ENCODE peak calls at places on chromosome 2, in six cellular contexts. P is OCI-LY7, N is right atrium auricular region, B is coronary artery, F is left ventricle myocardium inferior, G is endodermal cell. O is an unnamed sample.

GRCh38 chr2:86787701-86788100 is 3.0 kb downstream of the CD8A start:
- DNase-seq in P (no peak), N (no peak), B (no peak), F (no peak), G (no peak), O (peak; percentile 52)

GRCh38 chr2:96103906-96104861 is 12.2 kb downstream of the ADRA2B start:
- DNase-seq in P (no peak), N (no peak), B (peak; percentile 69), F (peak; percentile 48), G (peak; percentile 42), O (peak; percentile 12)

GRCh38 chr2:54704688-54705605 is 18.5 kb upstream of the EML6 start:
- DNase-seq in P (peak; percentile 81), N (no peak), B (no peak), F (no peak), G (no peak), O (no peak)

GRCh38 chr2:111657351-111657975 is 226.5 kb downstream of the ANAPC1 start:
- DNase-seq in P (no peak), N (no peak), B (peak; percentile 53), F (no peak), G (peak; percentile 29), O (no peak)

GRCh38 chr2:157460384-157460837 is 16.5 kb upstream of the CYTIP start:
- DNase-seq in P (no peak), N (no peak), B (no peak), F (no peak), G (no peak), O (no peak)

GRCh38 chr2:65640793-65641103 is 208.3 kb upstream of the SPRED2 start:
- DNase-seq in P (no peak), N (no peak), B (no peak), F (no peak), G (no peak), O (no peak)

GRCh38 chr2:201978988-201979387 is 54.7 kb upstream of the FZD7 start:
- DNase-seq in P (no peak), N (no peak), B (no peak), F (no peak), G (no peak), O (no peak)

GRCh38 chr2:232908695-232909094 is 38.6 kb downstream of the SNORC start:
- DNase-seq in P (no peak), N (no peak), B (no peak), F (no peak), G (no peak), O (no peak)

GRCh38 chr2:226618875-226619605 is 180.6 kb downstream of the IRS1 start:
- DNase-seq in P (no peak), N (no peak), B (no peak), F (no peak), G (no peak), O (no peak)

GRCh38 chr2:168661404-168661869 is 141.0 kb upstream of the NOSTRIN start:
- DNase-seq in P (no peak), N (no peak), B (no peak), F (no peak), G (peak; percentile 91), O (peak; percentile 37)

GRCh38 chr2:182784777-182785176 is 68.7 kb downstream of the DNAJC10 start:
- DNase-seq in P (peak; percentile 57), N (no peak), B (no peak), F (no peak), G (no peak), O (no peak)

GRCh38 chr2:11071207-11071606 is 84.1 kb upstream of the SLC66A3 start:
- DNase-seq in P (no peak), N (no peak), B (peak; percentile 45), F (no peak), G (peak; percentile 69), O (no peak)

GRCh38 chr2:200486529-200486928 is 23.3 kb downstream of the KCTD18 start:
- DNase-seq in P (no peak), N (no peak), B (no peak), F (no peak), G (no peak), O (no peak)

GRCh38 chr2:212197776-212198175 is 340.8 kb downstream of the ERBB4 start:
- DNase-seq in P (no peak), N (no peak), B (no peak), F (no peak), G (no peak), O (no peak)

GRCh38 chr2:48424356-48424755 is 105.6 kb upstream of the STON1 start:
- DNase-seq in P (no peak), N (no peak), B (no peak), F (no peak), G (no peak), O (no peak)

GRCh38 chr2:43212216-43212828 is 14.1 kb downstream of the ZFP36L2 start:
- DNase-seq in P (no peak), N (no peak), B (no peak), F (no peak), G (no peak), O (no peak)

GRCh38 chr2:64463784-64464183 is 9.8 kb downstream of the LGALSL start:
- DNase-seq in P (no peak), N (no peak), B (no peak), F (no peak), G (peak; percentile 24), O (no peak)

GRCh38 chr2:109339519-109339991 is 210.6 kb downstream of the SH3RF3 start:
- DNase-seq in P (no peak), N (peak; percentile 36), B (peak; percentile 47), F (no peak), G (no peak), O (no peak)

GRCh38 chr2:164773635-164774034 is 68.0 kb downstream of the COBLL1 start:
- DNase-seq in P (no peak), N (no peak), B (no peak), F (no peak), G (no peak), O (no peak)

GRCh38 chr2:100733344-100734187 is 86.4 kb upstream of the NPAS2 start:
- DNase-seq in P (no peak), N (peak; percentile 76), B (no peak), F (peak; percentile 34), G (peak; percentile 67), O (peak; percentile 38)

GRCh38 chr2:230905448-230906430 is 19.3 kb downstream of the GPR55 start:
- DNase-seq in P (no peak), N (no peak), B (peak; percentile 47), F (no peak), G (peak; percentile 61), O (no peak)

GRCh38 chr2:68721482-68722071 is 13.0 kb upstream of the ARHGAP25 start:
- DNase-seq in P (peak; percentile 73), N (no peak), B (no peak), F (no peak), G (no peak), O (no peak)

GRCh38 chr2:74551942-74552913 is 1.5 kb downstream of the LOXL3 start:
- DNase-seq in P (no peak), N (no peak), B (peak; percentile 68), F (no peak), G (peak; percentile 30), O (no peak)

GRCh38 chr2:219422944-219423534 is 4.9 kb downstream of the DES start:
- DNase-seq in P (no peak), N (no peak), B (no peak), F (no peak), G (no peak), O (no peak)

GRCh38 chr2:26355038-26355995 is 8.7 kb upstream of the ADGRF3 start:
- DNase-seq in P (no peak), N (no peak), B (no peak), F (no peak), G (no peak), O (no peak)

GRCh38 chr2:62393293-62393692 is 112.7 kb downstream of the TMEM17 start:
- DNase-seq in P (no peak), N (no peak), B (no peak), F (no peak), G (no peak), O (no peak)

GRCh38 chr2:179226203-179226960 is 38.2 kb downstream of the SESTD1 start:
- DNase-seq in P (no peak), N (no peak), B (no peak), F (no peak), G (no peak), O (peak; percentile 40)

GRCh38 chr2:166091439-166091838 is 36.4 kb downstream of the SCN1A start:
- DNase-seq in P (no peak), N (no peak), B (no peak), F (no peak), G (no peak), O (no peak)

GRCh38 chr2:19835818-19836281 is 65.9 kb downstream of the TTC32 start:
- DNase-seq in P (no peak), N (no peak), B (peak; percentile 69), F (no peak), G (no peak), O (no peak)

DNA sequence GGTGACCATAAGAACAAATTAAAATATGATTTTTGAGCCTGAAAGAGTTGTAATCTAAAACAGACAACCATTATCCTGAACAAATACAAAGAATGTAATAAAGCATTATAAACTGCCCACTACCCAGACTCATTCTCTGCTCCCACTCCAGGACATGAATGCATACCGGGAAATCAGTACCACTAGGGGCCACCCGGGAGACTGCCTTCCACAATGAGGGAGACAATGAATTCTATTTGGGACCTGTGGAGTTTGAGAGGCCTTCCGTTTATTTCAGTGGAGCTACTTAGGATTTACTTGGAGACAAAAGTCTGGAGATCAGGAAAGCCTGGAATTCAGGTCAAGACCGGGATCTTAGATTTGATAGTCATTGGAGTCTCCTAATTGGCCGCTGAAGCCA is 50.0 kb downstream of the NAB1 start:
- DNase-seq in P (no peak), N (no peak), B (no peak), F (no peak), G (peak; percentile 80), O (no peak)
- TF ChIP-seq CTCF in P (no peak), N (peak; percentile 20), B (no peak), F (peak; percentile 48), G (peak; percentile 70), O (no peak)

GRCh38 chr2:349390-349789 is 61.5 kb upstream of the ALKAL2 start:
- DNase-seq in P (no peak), N (no peak), B (no peak), F (no peak), G (no peak), O (no peak)
- H3K27ac ChIP-seq in P (no peak overlapping the region), N (no peak overlapping the region), B (no peak overlapping the region), F (no peak overlapping the region), G (no peak overlapping the region), O (no peak overlapping the region)

DNA sequence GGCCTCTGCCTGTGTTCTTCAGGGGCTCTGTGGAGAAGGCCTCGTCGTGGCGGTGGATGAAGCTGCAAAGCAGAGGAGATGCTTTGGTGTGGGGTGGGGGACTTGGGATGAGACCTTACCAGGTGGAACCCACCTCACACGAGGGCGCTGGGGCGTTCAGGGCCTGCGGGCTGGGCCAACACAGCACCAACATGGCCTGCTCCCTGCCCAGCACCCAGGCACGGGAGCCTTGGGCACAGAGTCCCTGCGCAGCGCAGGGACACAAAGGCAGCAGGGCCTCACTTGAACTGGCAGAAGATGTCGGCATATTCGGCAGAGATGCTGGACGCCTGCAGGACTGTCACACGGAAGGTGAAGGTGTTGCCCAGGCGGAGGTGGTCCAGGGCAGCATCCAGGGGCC is 53.8 kb downstream of the AQP12A start:
- DNase-seq in P (no peak), N (no peak), B (no peak), F (no peak), G (no peak), O (no peak)
- TF ChIP-seq CTCF in P (no peak), N (no peak), B (no peak), F (no peak), G (no peak), O (no peak)

DNA sequence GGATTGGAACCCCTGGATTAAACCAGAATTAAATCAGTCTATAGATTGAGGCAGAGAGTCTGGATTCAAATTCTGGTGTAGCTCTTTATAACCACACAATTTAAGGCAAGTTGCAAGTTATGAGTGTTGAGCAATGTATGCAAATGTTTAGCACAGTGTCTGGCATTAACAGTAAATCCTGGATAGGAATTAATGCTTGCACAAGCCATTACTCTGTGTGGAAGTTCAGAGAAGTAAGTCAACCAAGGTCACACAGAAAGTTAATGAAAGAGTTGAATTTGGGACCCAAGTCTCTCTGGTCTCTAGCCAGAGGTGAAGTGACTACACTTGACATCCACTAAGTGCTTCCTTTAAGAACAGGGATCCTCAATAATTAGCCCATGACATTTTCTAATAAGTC is 2.0 kb upstream of the MARCO start:
- DNase-seq in P (no peak), N (no peak), B (no peak), F (no peak), G (no peak), O (no peak)
- H3K27ac ChIP-seq in P (no peak overlapping the region), N (no peak overlapping the region), B (no peak overlapping the region), F (peak overlapping the region; percentile 16), G (no peak overlapping the region), O (no peak overlapping the region)

O was measured in testis.